ENCODE peak calls at places on chromosomes 5 and 9, in ten cellular contexts. M, F, G, V, A, Z, C, W, X and L are unnamed samples.

GRCh38 chr9:36566813-36567217 is 5.9 kb upstream of the MELK start:
- DNase-seq in G (no peak), W (no peak), C (no peak), A (peak), X (no peak), M (peak), V (no peak), Z (no peak), F (peak), L (no peak)

GRCh38 chr5:81787843-81788242 is 36.9 kb upstream of the SSBP2 start:
- DNase-seq in F (peak), Z (no peak), G (no peak), A (peak), X (no peak), C (no peak), V (no peak), W (no peak), M (peak), L (no peak)

GRCh38 chr5:157236423-157236822 is 29.5 kb upstream of the CYFIP2 start:
- DNase-seq in W (no peak), V (no peak), A (peak), F (no peak), M (no peak), Z (no peak), C (no peak), X (no peak), G (no peak), L (no peak)

GRCh38 chr5:171428849-171429542 is 9.5 kb downstream of the FGF18 start:
- DNase-seq in Z (peak), F (peak), M (no peak), V (no peak), C (no peak), X (no peak), A (no peak), W (no peak), G (no peak), L (no peak)

GRCh38 chr9:30197954-30198353 is 2186.5 kb upstream of the ACO1 start:
- DNase-seq in M (peak), Z (no peak), V (no peak), X (no peak), A (no peak), W (no peak), C (no peak), F (no peak), G (no peak), L (no peak)

GRCh38 chr9:112097712-112098688 is 77.1 kb downstream of the SUSD1 start:
- DNase-seq in W (peak), A (peak), M (peak), F (peak), Z (no peak), C (peak), G (peak), V (peak), X (no peak), L (peak)

GRCh38 chr5:76252437-76252836 is 150.6 kb upstream of the IQGAP2 start:
- DNase-seq in A (no peak), V (no peak), X (no peak), W (no peak), Z (no peak), F (no peak), G (no peak), C (no peak), M (no peak), L (no peak)

GRCh38 chr9:99809586-99810357 is 11.9 kb upstream of the NR4A3 start:
- DNase-seq in X (no peak), W (no peak), A (peak), V (no peak), Z (no peak), G (no peak), C (no peak), M (no peak), F (no peak), L (no peak)

GRCh38 chr5:181186022-181186421 is 19.0 kb downstream of the TRIM7 start:
- DNase-seq in G (no peak), A (no peak), Z (no peak), F (no peak), M (no peak), V (no peak), C (no peak), X (no peak), W (no peak), L (no peak)

GRCh38 chr9:68878450-68878849 is 135.5 kb downstream of the PRKACG start:
- DNase-seq in A (no peak), V (no peak), M (no peak), G (no peak), C (no peak), Z (no peak), F (no peak), X (no peak), W (no peak), L (no peak)

GRCh38 chr9:71760901-71761300 is 7.4 kb downstream of the CEMIP2 start:
- DNase-seq in G (peak), A (no peak), C (no peak), M (no peak), F (peak), W (no peak), V (no peak), Z (no peak), X (no peak), L (no peak)

GRCh38 chr5:179237770-179238627 is 107.3 kb downstream of the ADAMTS2 start:
- DNase-seq in X (no peak), Z (peak), M (no peak), F (no peak), W (no peak), V (no peak), G (peak), C (no peak), A (no peak), L (no peak)

GRCh38 chr9:97875111-97875510 is 22.1 kb downstream of the FOXE1 start:
- DNase-seq in A (no peak), Z (no peak), G (no peak), X (no peak), M (no peak), F (no peak), V (no peak), W (no peak), C (no peak), L (no peak)

GRCh38 chr5:5494489-5495402 is 72.3 kb downstream of the ICE1 start:
- DNase-seq in W (peak), X (peak), M (peak), F (peak), V (peak), G (peak), C (peak), Z (peak), A (peak), L (peak)

GRCh38 chr5:7957329-7957728 is 88.4 kb downstream of the MTRR start:
- DNase-seq in Z (no peak), W (no peak), G (no peak), F (no peak), C (no peak), A (no peak), V (no peak), M (no peak), X (no peak), L (no peak)

GRCh38 chr9:4604678-4605095 is 57.4 kb upstream of the PLPP6 start:
- DNase-seq in Z (no peak), W (peak), F (no peak), X (no peak), V (no peak), M (peak), G (peak), A (peak), C (peak), L (peak)

GRCh38 chr5:15004506-15004905 is 132.9 kb upstream of the ANKH start:
- DNase-seq in F (no peak), C (no peak), M (no peak), A (peak), Z (no peak), W (no peak), X (no peak), G (no peak), V (no peak), L (no peak)

GRCh38 chr9:74282526-74283253 is 214.4 kb upstream of the RORB start:
- DNase-seq in C (no peak), V (no peak), A (no peak), X (no peak), G (no peak), W (no peak), F (no peak), M (no peak), Z (no peak), L (no peak)

DNA sequence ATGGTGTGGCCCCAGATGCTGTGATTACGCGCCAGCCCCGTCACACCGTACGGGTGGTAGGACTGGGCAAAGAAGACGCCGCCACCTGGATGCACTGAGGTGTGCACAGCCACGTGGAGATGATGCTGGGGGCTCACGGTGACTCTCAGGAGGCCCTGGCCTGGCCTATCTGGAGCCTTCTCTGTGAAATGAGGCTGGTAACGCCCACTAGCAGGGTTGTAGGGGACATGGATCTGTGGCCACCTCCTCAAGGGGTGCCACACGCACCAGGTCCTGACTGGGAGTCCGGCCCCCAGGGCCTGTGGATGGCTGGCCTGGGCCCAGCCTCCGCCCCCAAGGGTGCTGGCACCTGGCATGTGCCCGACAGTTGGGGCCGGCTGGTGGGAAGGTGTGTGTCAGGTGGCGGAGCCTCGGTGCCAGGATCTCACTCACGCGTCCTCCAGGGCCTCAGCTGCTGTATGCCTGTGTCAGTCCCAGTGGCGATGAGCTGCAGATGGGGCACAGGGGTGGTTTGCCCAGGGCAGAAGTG is 32.4 kb downstream of the NEK6 start:
- DNase-seq in C (no peak), V (no peak), A (no peak), M (no peak), X (no peak), Z (no peak), G (no peak), W (no peak), F (no peak), L (no peak)
- TF ChIP-seq CTCF in C (no peak), V (no peak), A (no peak), M (no peak), X (no peak), Z (no peak), G (no peak), W (no peak), F (no peak), L (peak)

GRCh38 chr5:149093625-149094024 is 30.8 kb upstream of the SH3TC2 start:
- DNase-seq in A (no peak), C (no peak), M (no peak), F (no peak), V (no peak), W (no peak), X (no peak), Z (no peak), G (no peak), L (no peak)
- TF ChIP-seq CTCF in A (no peak), C (no peak), M (no peak), F (no peak), V (no peak), W (no peak), X (no peak), Z (no peak), G (no peak), L (no peak)

GRCh38 chr5:123543438-123543837 is 31.5 kb downstream of the CSNK1G3 start:
- DNase-seq in W (no peak), M (no peak), C (no peak), Z (no peak), X (no peak), G (no peak), A (no peak), V (no peak), F (no peak), L (no peak)

GRCh38 chr5:123549256-123549904 is 37.4 kb downstream of the CSNK1G3 start:
- DNase-seq in A (no peak), F (no peak), X (no peak), G (no peak), Z (no peak), M (no peak), V (no peak), C (peak), W (no peak), L (peak)

GRCh38 chr5:123540534-123540933 is 28.6 kb downstream of the CSNK1G3 start:
- DNase-seq in Z (no peak), G (no peak), F (no peak), V (no peak), X (no peak), C (no peak), M (no peak), W (no peak), A (no peak), L (no peak)

GRCh38 chr5:123546657-123547056 is 34.7 kb downstream of the CSNK1G3 start:
- DNase-seq in W (no peak), V (no peak), X (no peak), Z (no peak), A (no peak), F (no peak), C (no peak), M (no peak), G (no peak), L (no peak)

GRCh38 chr5:123545506-123545905 is 33.5 kb downstream of the CSNK1G3 start:
- DNase-seq in A (peak), C (no peak), M (peak), F (no peak), W (no peak), Z (no peak), X (no peak), G (peak), V (no peak), L (no peak)
- TF ChIP-seq CTCF in A (peak), C (peak), M (peak), F (peak), W (peak), Z (no peak), X (peak), G (peak), V (peak), L (no peak)

GRCh38 chr5:321233-321725 is at the start of gene AHRR:
- DNase-seq in W (no peak), G (peak), A (peak), C (no peak), V (peak), F (peak), M (peak), Z (peak), X (no peak), L (peak)
- TF ChIP-seq CTCF in W (peak), G (no peak), A (peak), C (peak), V (peak), F (peak), M (peak), Z (no peak), X (peak), L (peak)

GRCh38 chr5:132747693-132748440 is 641 bp downstream of the CCNI2 start:
- DNase-seq in W (no peak), A (no peak), Z (no peak), F (no peak), X (no peak), M (no peak), G (peak), C (peak), V (no peak), L (peak)

GRCh38 chr5:132747064-132747692 is at the start of gene CCNI2:
- DNase-seq in A (no peak), F (peak), C (peak), X (no peak), M (no peak), W (no peak), G (peak), Z (no peak), V (no peak), L (peak)

GRCh38 chr5:132744659-132745058 is 2.6 kb upstream of the CCNI2 start:
- DNase-seq in M (no peak), G (no peak), W (no peak), A (no peak), V (no peak), X (no peak), Z (no peak), C (no peak), F (no peak), L (no peak)

GRCh38 chr5:132748522-132749000 is 1.3 kb downstream of the CCNI2 start:
- DNase-seq in G (no peak), V (no peak), F (no peak), Z (no peak), A (no peak), X (no peak), M (no peak), W (no peak), C (peak), L (no peak)

DNA sequence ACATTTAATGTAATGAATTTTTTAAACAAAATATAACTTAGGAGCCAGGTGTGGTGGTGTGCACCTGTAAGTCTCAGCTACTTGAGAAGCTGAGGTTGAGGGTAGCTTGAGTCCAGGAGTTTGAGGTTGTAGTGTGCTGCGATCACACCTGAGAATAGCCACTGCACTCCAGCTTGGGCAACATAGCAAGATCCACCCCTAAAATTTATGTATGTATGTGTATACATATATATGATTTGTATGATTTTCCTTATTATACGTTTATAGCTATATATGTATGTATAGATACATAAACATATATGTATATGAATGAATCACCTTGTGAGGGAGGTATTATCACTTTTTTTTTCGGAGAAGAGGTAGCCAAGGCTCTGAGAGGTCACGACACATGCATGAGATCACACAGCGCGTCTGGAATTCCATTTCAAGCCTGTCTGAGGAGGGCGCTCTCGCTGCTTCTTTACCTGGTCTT is 598 bp upstream of the CCNI2 start:
- DNase-seq in Z (no peak), G (peak), W (peak), V (no peak), X (no peak), C (no peak), M (no peak), F (no peak), A (no peak), L (no peak)
- TF ChIP-seq CTCF in Z (no peak), G (no peak), W (peak), V (no peak), X (peak), C (peak), M (peak), F (no peak), A (peak), L (no peak)

GRCh38 chr9:106376689-106377088 is 486.3 kb upstream of the ZNF462 start:
- DNase-seq in W (no peak), A (no peak), Z (no peak), V (no peak), F (no peak), M (no peak), C (no peak), G (no peak), X (no peak), L (no peak)
- TF ChIP-seq CTCF in W (no peak), A (no peak), Z (no peak), V (no peak), F (no peak), M (no peak), C (no peak), G (no peak), X (no peak), L (no peak)

GRCh38 chr9:120324996-120325642 is 254.8 kb downstream of the CDK5RAP2 start:
- DNase-seq in W (no peak), C (no peak), F (no peak), Z (no peak), M (no peak), A (no peak), G (peak), V (no peak), X (no peak), L (no peak)
- TF ChIP-seq CTCF in W (peak), C (no peak), F (no peak), Z (no peak), M (no peak), A (no peak), G (peak), V (peak), X (no peak), L (no peak)